ENCODE peak calls at places on chromosomes 12 and 14, in ten cellular contexts. L is astrocyte; G is right lobe of liver; W is transverse colon; P is IMR-90; E is endothelial cell of umbilical vein; M is stomach; X is CD8-positive, alpha-beta T cell; O is fibroblast of lung; D is HepG2. N is an unnamed sample.

GRCh38 chr12:6285063-6285477 is 25.4 kb upstream of the PLEKHG6 start:
- DNase-seq in E (peak; percentile 76), W (peak; percentile 71), P (peak; percentile 76), D (peak; percentile 70), G (peak; percentile 45), L (no peak), X (peak; percentile 51), M (peak; percentile 69), O (peak; percentile 83), N (peak; percentile 72)

GRCh38 chr12:77062846-77063461 is 2.4 kb downstream of the E2F7 start:
- DNase-seq in D (no peak), O (peak; percentile 82), X (no peak), L (peak; percentile 96), G (no peak), M (peak; percentile 54), W (no peak), E (peak; percentile 70), P (peak; percentile 87), N (no peak)

GRCh38 chr14:70748422-70748821 is 60.9 kb downstream of the MAP3K9 start:
- DNase-seq in G (no peak), D (no peak), W (no peak), L (peak; percentile 20), E (no peak), P (no peak), O (no peak), M (no peak), X (no peak), N (no peak)

GRCh38 chr14:52919971-52920370 is 30.9 kb downstream of the FERMT2 start:
- DNase-seq in E (peak; percentile 51), M (no peak), X (no peak), O (peak; percentile 61), P (peak; percentile 54), D (no peak), L (no peak), G (no peak), W (no peak), N (no peak)

GRCh38 chr14:99645545-99646505 is 896 bp downstream of the HHIPL1 start:
- DNase-seq in W (no peak), E (no peak), X (no peak), M (no peak), O (no peak), D (no peak), P (no peak), G (no peak), L (no peak), N (no peak)

GRCh38 chr12:54412348-54412747 is 6.7 kb downstream of the ITGA5 start:
- DNase-seq in D (no peak), E (peak; percentile 41), G (no peak), P (no peak), X (peak; percentile 10), O (no peak), L (no peak), W (no peak), M (no peak), N (no peak)

GRCh38 chr12:122830517-122831214 is 4.6 kb upstream of the HIP1R start:
- DNase-seq in W (peak; percentile 50), X (no peak), D (no peak), E (no peak), L (peak; percentile 73), G (no peak), P (peak; percentile 81), M (no peak), O (peak; percentile 98), N (no peak)

GRCh38 chr12:39294712-39295111 is 148.2 kb downstream of the KIF21A start:
- DNase-seq in X (no peak), W (no peak), D (no peak), L (no peak), G (no peak), M (no peak), O (no peak), P (no peak), E (no peak), N (no peak)

GRCh38 chr14:105890474-105891220 is 364.3 kb downstream of the TMEM121 start:
- DNase-seq in L (no peak), D (no peak), W (peak; percentile 5), X (no peak), O (no peak), M (no peak), P (no peak), G (peak; percentile 11), E (no peak), N (peak; percentile 14)

GRCh38 chr14:105885561-105886320 is 359.4 kb downstream of the TMEM121 start:
- DNase-seq in D (no peak), E (no peak), X (no peak), G (peak; percentile 6), W (peak; percentile 4), L (no peak), P (no peak), M (peak; percentile 16), O (no peak), N (peak; percentile 50)

GRCh38 chr14:105889666-105890473 is 363.5 kb downstream of the TMEM121 start:
- DNase-seq in D (no peak), W (peak; percentile 4), M (no peak), G (peak; percentile 13), E (no peak), L (no peak), O (no peak), P (no peak), X (no peak), N (peak; percentile 35)

GRCh38 chr14:105888784-105889665 is 362.6 kb downstream of the TMEM121 start:
- DNase-seq in O (no peak), D (no peak), P (no peak), L (no peak), G (peak; percentile 6), X (no peak), M (no peak), E (no peak), W (peak; percentile 3), N (peak; percentile 12)

DNA sequence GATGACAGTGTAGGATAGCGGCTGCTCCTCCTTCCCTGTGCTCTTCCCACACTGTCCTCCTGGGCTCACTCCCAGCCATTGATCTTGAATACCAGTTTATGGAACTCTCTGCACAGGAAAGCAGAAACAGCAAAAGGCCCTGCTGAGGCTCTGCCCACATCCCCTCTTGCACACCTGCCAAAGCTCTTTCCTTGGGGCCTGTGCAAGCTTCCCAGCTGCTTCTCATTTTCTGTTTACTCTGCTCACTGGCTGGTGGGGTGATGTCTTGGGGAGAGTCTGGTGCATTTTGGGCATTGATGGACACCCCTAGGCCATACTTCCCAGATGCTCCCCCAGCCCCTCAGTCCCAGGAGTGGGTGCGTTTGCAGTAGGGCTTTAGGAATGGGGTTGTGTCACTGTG is 361.8 kb downstream of the TMEM121 start:
- DNase-seq in M (no peak), L (no peak), E (no peak), P (no peak), O (no peak), G (no peak), D (no peak), X (no peak), W (no peak), N (no peak)
- H3K27ac ChIP-seq in M (no peak overlapping the region), L (no peak overlapping the region), E (no peak overlapping the region), P (no peak overlapping the region), O (no peak overlapping the region), G (no peak overlapping the region), D (no peak overlapping the region), X (no peak overlapping the region), W (no peak overlapping the region), N (no peak overlapping the region)

GRCh38 chr12:68037616-68038255 is 48.5 kb downstream of the IFNG-AS1 start:
- DNase-seq in G (no peak), E (no peak), O (no peak), X (no peak), L (no peak), M (no peak), P (no peak), D (no peak), W (no peak), N (no peak)

GRCh38 chr12:68038650-68039049 is 49.4 kb downstream of the IFNG-AS1 start:
- DNase-seq in E (no peak), L (no peak), P (no peak), O (no peak), X (no peak), W (no peak), G (no peak), D (no peak), M (no peak), N (no peak)

GRCh38 chr12:68040450-68041075 is 51.3 kb downstream of the IFNG-AS1 start:
- DNase-seq in W (peak; percentile 63), P (peak; percentile 73), M (peak; percentile 71), X (peak; percentile 59), E (peak; percentile 70), G (peak; percentile 21), O (peak; percentile 82), D (peak; percentile 53), L (peak; percentile 48), N (peak; percentile 27)

GRCh38 chr12:68043446-68043845 is 54.2 kb downstream of the IFNG-AS1 start:
- DNase-seq in W (no peak), X (no peak), M (no peak), E (no peak), G (no peak), P (no peak), O (no peak), L (no peak), D (no peak), N (no peak)

DNA sequence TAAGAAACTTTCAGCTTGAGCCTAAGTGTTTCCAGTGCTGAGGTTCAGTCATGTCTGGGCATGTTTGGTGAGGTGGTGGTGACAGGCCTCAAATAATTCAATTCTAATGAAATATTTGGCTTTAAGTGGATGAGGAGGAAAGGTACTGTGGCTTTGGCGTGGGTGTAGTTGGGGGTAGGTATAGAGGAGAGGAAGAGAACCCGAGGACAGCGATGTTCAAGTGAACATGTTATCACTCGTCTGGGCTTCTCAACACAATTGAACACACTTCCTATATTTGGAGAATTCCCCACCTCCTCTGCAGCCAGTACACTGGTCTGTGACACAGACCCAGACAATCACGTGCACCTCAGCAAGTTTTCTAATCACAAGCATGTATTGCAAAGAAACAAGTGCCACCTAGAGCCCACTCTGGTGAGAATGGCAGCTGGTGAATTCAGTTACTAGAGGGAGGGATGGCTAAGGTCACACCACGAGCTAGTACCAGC is 53.0 kb downstream of the IFNG-AS1 start:
- DNase-seq in G (no peak), M (no peak), O (no peak), D (peak; percentile 3), E (no peak), L (peak; percentile 1), W (no peak), X (no peak), P (peak; percentile 3), N (no peak)
- TF ChIP-seq CTCF in G (no peak), M (no peak), O (no peak), D (no peak), E (no peak), L (no peak), W (no peak), X (no peak), P (no peak), N (no peak)

GRCh38 chr12:107235600-107235999 is 142.3 kb upstream of the CRY1 start:
- DNase-seq in W (no peak), O (no peak), D (no peak), L (no peak), X (no peak), P (no peak), G (no peak), E (no peak), M (no peak), N (no peak)
- H3K4me1 ChIP-seq in W (no peaks in the 10 kb centered on the region), O (no peaks in the 10 kb centered on the region), D (no peaks in the 10 kb centered on the region), L (peaks cover 21% of the 10 kb centered on the region), X (peaks cover 10% of the 10 kb centered on the region), P (no peaks in the 10 kb centered on the region), G (no peaks in the 10 kb centered on the region), E (peaks cover 12% of the 10 kb centered on the region), M (no peaks in the 10 kb centered on the region), N (no peaks in the 10 kb centered on the region)

DNA sequence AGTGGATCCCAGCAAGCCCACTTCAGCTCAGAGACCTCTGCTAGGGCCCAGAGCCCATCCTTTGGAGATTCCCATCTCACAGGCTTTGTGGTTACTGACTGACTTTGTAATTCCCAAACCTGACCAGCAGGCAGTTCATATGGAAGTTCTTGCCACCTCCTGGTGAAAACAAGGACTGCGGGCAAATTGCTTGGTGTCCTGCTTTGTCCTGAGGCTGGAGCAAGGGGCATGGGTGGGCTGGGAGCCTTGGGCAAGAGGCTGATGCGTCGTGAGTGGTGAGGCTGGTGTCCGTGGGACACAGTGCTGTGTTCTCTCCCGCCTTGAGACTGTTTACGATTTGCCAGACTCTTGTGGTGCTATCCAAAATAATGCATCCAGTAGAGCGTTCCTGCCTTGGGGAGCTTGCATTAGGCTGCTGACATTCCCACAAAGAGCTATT is 91.0 kb downstream of the LRRC74A start:
- DNase-seq in P (peak; percentile 84), M (peak; percentile 65), X (no peak), E (peak; percentile 75), L (peak; percentile 71), D (peak; percentile 80), O (peak; percentile 82), W (peak; percentile 70), G (no peak), N (peak; percentile 59)
- H3K27ac ChIP-seq in P (peak overlapping the region; percentile 86), M (peak overlapping the region; percentile 93), X (no peak overlapping the region), E (peak overlapping the region; percentile 86), L (peak overlapping the region; percentile 98), D (no peak overlapping the region), O (peak overlapping the region; percentile 89), W (peak overlapping the region; percentile 85), G (no peak overlapping the region), N (peak overlapping the region; percentile 88)